ENCODE peak calls at places on chromosomes 6 and 20, in nine cellular contexts. X is transverse colon, O is HepG2, A is sigmoid colon, P is Panc1, I is H1, Z is HCT116, U is stomach, W is prostate gland. S is an unnamed sample.

GRCh38 chr6:99613398-99613704 is 6.7 kb downstream of the PRDM13 start:
- DNase-seq in X (peak), O (no peak), A (no peak), P (no peak), I (no peak), Z (no peak), U (no peak), W (no peak), S (no peak)

GRCh38 chr20:50198211-50198666 is 7.6 kb downstream of the CEBPB start:
- DNase-seq in X (no peak), O (no peak), A (peak), P (no peak), I (no peak), Z (no peak), U (no peak), W (no peak), S (no peak)

GRCh38 chr6:132687306-132687705 is 26.5 kb downstream of the VNN1 start:
- DNase-seq in X (no peak), O (no peak), A (no peak), P (no peak), I (no peak), Z (peak), U (no peak), W (no peak), S (no peak)

GRCh38 chr6:124881898-124882579 is 80.2 kb upstream of the RNF217 start:
- DNase-seq in X (no peak), O (no peak), A (no peak), P (no peak), I (no peak), Z (no peak), U (no peak), W (no peak), S (no peak)

GRCh38 chr6:165991341-165991740 is 176.3 kb downstream of the TBXT start:
- DNase-seq in X (no peak), O (no peak), A (no peak), P (no peak), I (no peak), Z (no peak), U (no peak), W (no peak), S (no peak)

GRCh38 chr6:33636655-33637054 is 15.5 kb downstream of the ITPR3 start:
- DNase-seq in X (no peak), O (no peak), A (no peak), P (no peak), I (no peak), Z (no peak), U (no peak), W (no peak), S (no peak)

GRCh38 chr6:53361549-53362031 is 12.8 kb upstream of the ELOVL5 start:
- DNase-seq in X (no peak), O (no peak), A (no peak), P (peak), I (no peak), Z (no peak), U (no peak), W (no peak), S (no peak)

GRCh38 chr6:36962874-36963273 is 8.3 kb downstream of the PI16 start:
- DNase-seq in X (peak), O (no peak), A (peak), P (no peak), I (peak), Z (no peak), U (peak), W (no peak), S (no peak)

GRCh38 chr6:152401978-152402377 is 235.2 kb downstream of the SYNE1 start:
- DNase-seq in X (no peak), O (no peak), A (no peak), P (no peak), I (no peak), Z (peak), U (no peak), W (no peak), S (no peak)

GRCh38 chr20:46255440-46256104 is 52.7 kb downstream of the CDH22 start:
- DNase-seq in X (peak), O (peak), A (peak), P (no peak), I (no peak), Z (peak), U (peak), W (peak), S (peak)

GRCh38 chr20:44187763-44188709 is 1.0 kb upstream of the JPH2 start:
- DNase-seq in X (no peak), O (no peak), A (peak), P (no peak), I (peak), Z (no peak), U (no peak), W (no peak), S (no peak)

GRCh38 chr20:51697119-51697826 is 70.9 kb downstream of the ATP9A start:
- DNase-seq in X (no peak), O (no peak), A (no peak), P (no peak), I (no peak), Z (no peak), U (no peak), W (no peak), S (no peak)

GRCh38 chr20:561437-562231 is 18.0 kb upstream of the CSNK2A1 start:
- DNase-seq in X (peak), O (peak), A (peak), P (peak), I (peak), Z (peak), U (peak), W (peak), S (peak)

GRCh38 chr20:40954521-40955165 is 74.0 kb upstream of the TOP1 start:
- DNase-seq in X (no peak), O (no peak), A (peak), P (no peak), I (peak), Z (no peak), U (peak), W (no peak), S (no peak)

GRCh38 chr20:49043000-49043399 is 3.1 kb upstream of the CSE1L start:
- DNase-seq in X (no peak), O (no peak), A (no peak), P (no peak), I (no peak), Z (no peak), U (no peak), W (peak), S (no peak)

GRCh38 chr20:39623584-39624234 is 661.6 kb downstream of the DHX35 start:
- DNase-seq in X (no peak), O (no peak), A (no peak), P (no peak), I (no peak), Z (no peak), U (no peak), W (no peak), S (no peak)

GRCh38 chr20:59735486-59735885 is 131.1 kb downstream of the PHACTR3 start:
- DNase-seq in X (no peak), O (no peak), A (no peak), P (no peak), I (no peak), Z (no peak), U (no peak), W (no peak), S (no peak)

GRCh38 chr20:35619196-35620095 is 3.8 kb downstream of the SPAG4 start:
- DNase-seq in X (peak), O (peak), A (peak), P (peak), I (peak), Z (peak), U (peak), W (peak), S (peak)
- TF ChIP-seq POLR2AphosphoS5 in X (peak), O (peak), A (peak), P (peak), I (peak), Z (peak), U (peak), W (peak), S (no peak)

GRCh38 chr6:134451529-134451928 is 133.6 kb upstream of the SGK1 start:
- DNase-seq in X (no peak), O (no peak), A (no peak), P (no peak), I (no peak), Z (no peak), U (no peak), W (no peak), S (no peak)
- TF ChIP-seq CTCF in X (no peak), O (peak), A (no peak), P (no peak), I (peak), Z (no peak), U (no peak), W (no peak), S (no peak)

GRCh38 chr20:37902504-37903313 is at the start of gene VSTM2L:
- DNase-seq in X (peak), O (no peak), A (peak), P (no peak), I (no peak), Z (no peak), U (peak), W (no peak), S (no peak)

GRCh38 chr20:37905969-37906613 is 3.2 kb downstream of the VSTM2L start:
- DNase-seq in X (no peak), O (no peak), A (no peak), P (no peak), I (no peak), Z (no peak), U (no peak), W (no peak), S (no peak)

GRCh38 chr20:37904008-37904675 is 1.2 kb downstream of the VSTM2L start:
- DNase-seq in X (no peak), O (no peak), A (no peak), P (no peak), I (no peak), Z (no peak), U (no peak), W (no peak), S (no peak)

GRCh38 chr20:37903317-37904007 is 535 bp downstream of the VSTM2L start:
- DNase-seq in X (no peak), O (no peak), A (no peak), P (no peak), I (peak), Z (no peak), U (no peak), W (no peak), S (no peak)

GRCh38 chr20:37904845-37905244 is 1.9 kb downstream of the VSTM2L start:
- DNase-seq in X (no peak), O (no peak), A (no peak), P (no peak), I (no peak), Z (no peak), U (no peak), W (no peak), S (no peak)
- H3K4me3 ChIP-seq in X (no peak), O (no peak), A (no peak), P (no peak), I (no peak), Z (no peak), U (no peak), W (no peak), S (no peak)

GRCh38 chr20:11841972-11842461 is 75.7 kb upstream of the BTBD3 start:
- DNase-seq in X (no peak), O (no peak), A (no peak), P (no peak), I (no peak), Z (no peak), U (no peak), W (no peak), S (no peak)

GRCh38 chr20:11845311-11845710 is 72.4 kb upstream of the BTBD3 start:
- DNase-seq in X (no peak), O (no peak), A (no peak), P (no peak), I (no peak), Z (no peak), U (no peak), W (no peak), S (no peak)

GRCh38 chr20:11846131-11846530 is 71.6 kb upstream of the BTBD3 start:
- DNase-seq in X (no peak), O (no peak), A (no peak), P (no peak), I (no peak), Z (no peak), U (no peak), W (no peak), S (no peak)

GRCh38 chr20:11844691-11845090 is 73.0 kb upstream of the BTBD3 start:
- DNase-seq in X (no peak), O (no peak), A (no peak), P (no peak), I (no peak), Z (no peak), U (no peak), W (no peak), S (no peak)

GRCh38 chr20:11843289-11843688 is 74.4 kb upstream of the BTBD3 start:
- DNase-seq in X (no peak), O (no peak), A (no peak), P (no peak), I (no peak), Z (no peak), U (no peak), W (no peak), S (no peak)
- TF ChIP-seq POLR2AphosphoS5 in X (no peak), O (no peak), A (no peak), P (no peak), I (no peak), Z (no peak), U (no peak), W (no peak), S (no peak)

DNA sequence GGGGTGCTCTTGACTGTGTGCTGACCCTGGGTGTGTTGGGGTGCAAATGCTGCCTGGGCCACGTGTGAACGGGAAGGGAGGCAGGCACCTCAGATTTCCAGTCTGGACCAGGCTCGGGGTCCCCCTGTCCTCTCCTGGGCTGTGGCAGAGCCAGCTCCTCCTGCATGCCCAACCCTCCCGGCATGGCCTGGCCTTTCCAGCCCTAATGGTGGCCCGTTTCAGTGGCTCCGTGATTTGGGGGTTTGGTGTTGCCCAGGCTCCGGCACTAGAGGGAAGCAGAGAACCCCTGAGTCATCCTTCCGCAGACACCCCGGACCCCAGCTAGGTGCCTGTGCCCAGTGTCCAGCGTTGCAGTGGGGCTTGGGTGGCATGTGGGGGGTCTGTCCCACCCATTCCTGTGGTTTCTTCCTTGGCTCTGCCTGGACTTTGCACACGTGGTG is 9.1 kb downstream of the RBM38 start:
- DNase-seq in X (no peak), O (no peak), A (peak), P (no peak), I (no peak), Z (no peak), U (no peak), W (no peak), S (no peak)
- TF ChIP-seq CTCF in X (no peak), O (peak), A (peak), P (no peak), I (peak), Z (no peak), U (no peak), W (no peak), S (no peak)

GRCh38 chr6:169991031-169991390 is 239.6 kb downstream of the ERMARD start:
- DNase-seq in X (no peak), O (no peak), A (peak), P (no peak), I (no peak), Z (no peak), U (peak), W (no peak), S (no peak)

GRCh38 chr6:169986848-169987498 is 235.6 kb downstream of the ERMARD start:
- DNase-seq in X (no peak), O (no peak), A (peak), P (no peak), I (no peak), Z (no peak), U (no peak), W (no peak), S (no peak)

GRCh38 chr6:169989594-169989993 is 238.2 kb downstream of the ERMARD start:
- DNase-seq in X (no peak), O (no peak), A (no peak), P (no peak), I (no peak), Z (no peak), U (no peak), W (no peak), S (no peak)

GRCh38 chr6:169990095-169991030 is 238.9 kb downstream of the ERMARD start:
- DNase-seq in X (peak), O (no peak), A (peak), P (no peak), I (no peak), Z (no peak), U (peak), W (no peak), S (no peak)

GRCh38 chr6:169988769-169989550 is 237.5 kb downstream of the ERMARD start:
- DNase-seq in X (no peak), O (no peak), A (peak), P (no peak), I (no peak), Z (no peak), U (no peak), W (no peak), S (no peak)
- H3K4me3 ChIP-seq in X (no peak), O (no peak), A (no peak), P (no peak), I (no peak), Z (no peak), U (no peak), W (no peak), S (no peak)

GRCh38 chr20:63740501-63741353 is 1.2 kb downstream of the SLC2A4RG start:
- DNase-seq in X (peak), O (peak), A (peak), P (no peak), I (peak), Z (peak), U (peak), W (peak), S (peak)

GRCh38 chr20:63740070-63740500 is 509 bp downstream of the SLC2A4RG start:
- DNase-seq in X (peak), O (no peak), A (peak), P (no peak), I (peak), Z (no peak), U (no peak), W (no peak), S (no peak)

GRCh38 chr20:63737940-63738686 is 1.5 kb upstream of the SLC2A4RG start:
- DNase-seq in X (peak), O (peak), A (peak), P (no peak), I (peak), Z (no peak), U (no peak), W (no peak), S (no peak)

GRCh38 chr20:63738687-63739128 is 868 bp upstream of the SLC2A4RG start:
- DNase-seq in X (peak), O (peak), A (peak), P (no peak), I (peak), Z (no peak), U (peak), W (peak), S (no peak)

GRCh38 chr20:63739129-63740069 is at the start of gene SLC2A4RG:
- DNase-seq in X (peak), O (peak), A (peak), P (no peak), I (peak), Z (no peak), U (peak), W (peak), S (peak)
- TF ChIP-seq POLR2AphosphoS5 in X (no peak), O (peak), A (peak), P (no peak), I (no peak), Z (peak), U (no peak), W (no peak), S (peak)

GRCh38 chr6:87277123-87277522 is 45.3 kb upstream of the SMIM8 start:
- DNase-seq in X (no peak), O (peak), A (no peak), P (no peak), I (no peak), Z (no peak), U (no peak), W (no peak), S (no peak)
- TF ChIP-seq CTCF in X (no peak), O (peak), A (no peak), P (peak), I (peak), Z (peak), U (no peak), W (no peak), S (no peak)

DNA sequence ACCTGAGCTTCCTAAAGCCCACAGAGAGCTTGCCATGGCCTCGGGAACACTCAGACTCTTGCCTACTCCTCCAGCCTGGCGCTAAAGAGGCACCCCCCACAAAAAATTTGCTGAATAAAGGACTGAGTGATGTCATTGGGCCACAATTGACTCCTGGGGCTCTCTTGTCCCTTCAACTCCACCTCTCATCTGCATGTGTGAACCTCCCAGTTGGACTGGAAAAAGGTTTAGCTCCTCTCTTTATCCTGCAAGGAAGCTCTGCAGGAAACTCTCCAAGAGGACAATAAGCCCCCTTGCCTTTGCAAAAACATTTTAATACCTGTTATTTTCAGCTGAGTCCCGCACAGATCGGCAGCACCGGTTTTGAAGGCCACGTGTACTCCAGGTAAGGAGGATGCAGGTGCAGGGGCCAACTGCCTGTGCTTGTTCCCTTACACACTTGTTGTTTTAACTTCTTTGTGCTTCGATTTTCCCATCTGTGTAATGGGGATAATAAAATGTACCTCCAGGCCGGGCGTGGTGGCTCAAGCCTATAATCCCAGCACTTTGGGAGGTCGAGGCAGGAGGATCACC is 107.3 kb downstream of the TFAP2C start:
- DNase-seq in X (no peak), O (no peak), A (no peak), P (no peak), I (peak), Z (no peak), U (no peak), W (no peak), S (no peak)
- H3K4me3 ChIP-seq in X (no peak), O (no peak), A (no peak), P (no peak), I (peak), Z (no peak), U (no peak), W (no peak), S (no peak)

GRCh38 chr20:58071991-58072390 is 156.5 kb downstream of the ANKRD60 start:
- DNase-seq in X (no peak), O (no peak), A (no peak), P (no peak), I (peak), Z (no peak), U (no peak), W (no peak), S (no peak)

GRCh38 chr20:58075980-58076749 is 152.3 kb downstream of the ANKRD60 start:
- DNase-seq in X (no peak), O (no peak), A (no peak), P (no peak), I (peak), Z (no peak), U (no peak), W (no peak), S (peak)

GRCh38 chr20:58072695-58073671 is 155.5 kb downstream of the ANKRD60 start:
- DNase-seq in X (no peak), O (no peak), A (no peak), P (no peak), I (peak), Z (no peak), U (no peak), W (no peak), S (no peak)

GRCh38 chr20:58075565-58075964 is 152.9 kb downstream of the ANKRD60 start:
- DNase-seq in X (no peak), O (no peak), A (no peak), P (no peak), I (peak), Z (no peak), U (no peak), W (no peak), S (peak)

DNA sequence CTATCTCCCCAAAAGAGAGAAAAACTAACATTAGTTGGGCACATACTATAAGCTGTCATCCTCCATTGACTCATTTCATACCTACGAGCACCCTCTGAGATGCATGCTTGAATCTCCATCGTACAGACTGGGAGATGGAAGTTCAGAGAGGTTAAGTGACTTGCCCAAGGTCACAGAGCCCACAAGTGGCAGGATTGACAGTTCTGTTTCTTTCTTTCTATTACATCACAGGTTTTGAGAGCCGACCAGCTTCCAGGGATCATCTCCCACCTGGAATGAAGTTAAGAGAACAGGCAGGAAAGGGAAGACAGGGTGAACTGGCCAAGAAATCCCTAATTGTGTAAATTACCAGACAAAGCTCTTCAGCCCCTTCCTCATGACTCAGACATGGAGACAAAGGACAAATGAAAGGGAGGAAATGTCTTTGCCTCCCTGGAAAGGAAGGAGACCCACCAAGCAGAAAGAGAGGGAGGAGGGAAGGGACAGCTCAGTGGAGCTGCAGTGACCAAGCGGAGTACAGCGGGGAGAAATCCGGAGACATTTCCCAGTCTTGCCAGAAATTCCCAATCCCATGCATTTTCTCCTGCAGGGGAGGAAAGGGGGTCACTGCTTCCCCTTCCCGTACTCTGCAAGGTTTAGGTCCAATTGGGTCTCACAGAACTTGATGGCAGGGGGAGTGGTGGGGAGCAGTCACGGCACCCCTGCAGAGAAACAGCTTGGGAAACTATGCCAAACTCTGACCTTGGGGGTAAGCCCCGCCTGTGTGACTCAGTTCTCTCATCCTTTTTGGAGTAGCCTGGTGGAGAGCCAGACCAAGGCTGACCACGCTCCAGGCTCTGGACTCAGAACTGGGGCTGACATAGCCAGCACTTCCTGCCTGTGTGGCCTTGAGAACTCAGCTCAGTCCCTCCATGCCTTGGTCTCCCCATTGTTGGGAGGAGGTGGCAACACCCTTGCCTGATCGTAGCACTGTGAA is 154.2 kb downstream of the ANKRD60 start:
- DNase-seq in X (no peak), O (no peak), A (no peak), P (no peak), I (peak), Z (no peak), U (no peak), W (no peak), S (no peak)
- TF ChIP-seq POLR2AphosphoS5 in X (no peak), O (no peak), A (no peak), P (no peak), I (no peak), Z (no peak), U (no peak), W (no peak), S (no peak)